ENCODE peak calls at places on chromosomes 13 and 19, in eight cellular contexts. F is fibroblast of the aortic adventitia, B is brain microvascular endothelial cell, Q is B cell, L is thyroid gland, K is lower lobe of right lung, C is HFFc6, E is Calu3. V is an unnamed sample.

GRCh38 chr13:28837111-28837510 is 17.0 kb downstream of the MTUS2 start:
- DNase-seq in Q (no peak), K (no peak), C (no peak), E (no peak), F (no peak), L (no peak), B (no peak), V (no peak)

GRCh38 chr13:27797228-27797624 is 4.9 kb downstream of the GSX1 start:
- DNase-seq in E (peak; percentile 37), C (peak; percentile 1), K (no peak), F (peak; percentile 8), Q (no peak), L (no peak), B (peak; percentile 5), V (no peak)

GRCh38 chr19:41951686-41952172 is 7.4 kb downstream of the RABAC1 start:
- DNase-seq in L (peak; percentile 65), C (peak; percentile 56), F (peak; percentile 75), E (peak; percentile 89), K (peak; percentile 81), B (peak; percentile 46), Q (peak; percentile 87), V (peak; percentile 64)

GRCh38 chr13:54449922-54450321 is 1421.3 kb downstream of the OLFM4 start:
- DNase-seq in L (no peak), F (no peak), B (no peak), Q (no peak), E (no peak), C (no peak), K (no peak), V (no peak)

GRCh38 chr19:1482361-1483066 is 3.5 kb upstream of the C19orf25 start:
- DNase-seq in Q (peak; percentile 48), K (peak; percentile 45), L (no peak), E (no peak), C (no peak), F (no peak), B (no peak), V (no peak)

GRCh38 chr13:20945952-20946383 is 43.4 kb upstream of the XPO4 start:
- DNase-seq in C (no peak), L (peak; percentile 7), B (no peak), Q (no peak), F (no peak), K (peak; percentile 51), E (no peak), V (peak; percentile 66)

GRCh38 chr13:91085127-91085526 is 262.4 kb upstream of the MIR17HG start:
- DNase-seq in B (no peak), F (no peak), C (no peak), E (no peak), K (no peak), L (no peak), Q (no peak), V (no peak)

GRCh38 chr13:98984118-98984517 is 6.3 kb upstream of the DOCK9 start:
- DNase-seq in Q (no peak), E (no peak), F (no peak), C (no peak), K (no peak), L (no peak), B (no peak), V (no peak)

GRCh38 chr13:77565635-77566034 is 30.1 kb downstream of the SCEL start:
- DNase-seq in Q (peak; percentile 8), C (peak; percentile 4), L (no peak), F (peak; percentile 59), B (peak; percentile 25), E (no peak), K (no peak), V (no peak)

GRCh38 chr19:29370276-29370675 is 155.5 kb upstream of the VSTM2B start:
- DNase-seq in K (no peak), E (no peak), L (no peak), Q (no peak), B (no peak), C (no peak), F (no peak), V (no peak)

GRCh38 chr13:109131698-109132257 is 502.4 kb downstream of the MYO16 start:
- DNase-seq in F (peak; percentile 6), C (no peak), E (no peak), Q (peak; percentile 50), L (no peak), K (no peak), B (peak; percentile 33), V (no peak)

GRCh38 chr19:571127-571974 is 1.0 kb upstream of the BSG start:
- DNase-seq in F (peak; percentile 30), Q (peak; percentile 72), E (peak; percentile 49), L (peak; percentile 31), K (peak; percentile 70), C (peak; percentile 39), B (no peak), V (no peak)

GRCh38 chr19:38337360-38337653 is 1.7 kb downstream of the CATSPERG start:
- DNase-seq in L (no peak), B (no peak), E (no peak), F (no peak), K (no peak), Q (no peak), C (no peak), V (no peak)

GRCh38 chr19:52343548-52343947 is 7.5 kb downstream of the ZNF610 start:
- DNase-seq in K (no peak), Q (peak; percentile 51), B (peak; percentile 2), C (no peak), F (peak; percentile 16), E (no peak), L (peak; percentile 95), V (peak; percentile 49)

DNA sequence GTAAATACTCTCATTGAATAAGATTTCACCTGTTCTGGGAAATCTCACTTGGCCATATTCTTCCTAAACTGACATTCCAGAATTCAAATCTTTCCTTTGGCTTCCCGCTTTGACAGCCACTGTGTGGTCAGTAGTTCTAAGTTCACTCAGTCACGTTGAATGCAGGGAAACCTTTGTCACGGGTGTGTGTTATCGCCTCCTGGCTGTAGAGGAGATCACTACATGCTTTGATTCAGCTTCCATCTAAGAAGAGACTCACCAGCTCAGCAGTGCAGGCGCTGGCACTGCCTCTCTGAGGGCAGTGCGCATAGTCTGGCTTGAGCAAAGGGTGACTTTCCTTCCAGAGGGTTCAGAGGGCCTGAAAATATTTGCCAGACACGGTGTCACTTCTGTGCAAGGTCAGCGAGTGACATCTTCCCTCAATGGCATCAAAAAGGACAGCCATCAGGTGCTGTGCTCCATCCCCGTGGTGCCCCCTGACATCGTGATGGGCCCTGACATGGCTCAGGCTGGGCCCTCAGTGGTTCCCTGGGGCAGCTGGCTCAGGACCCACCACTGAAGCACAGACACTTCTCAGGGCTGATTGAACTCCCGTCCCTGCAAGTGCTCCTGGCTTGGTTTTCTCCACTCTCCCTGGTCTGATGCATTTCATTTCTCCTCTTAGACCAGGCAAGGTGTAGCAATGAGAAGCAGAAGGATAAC is 635.4 kb upstream of the ARGLU1 start:
- DNase-seq in K (no peak), B (peak; percentile 15), C (peak; percentile 3), L (no peak), F (peak; percentile 0), E (peak; percentile 1), Q (no peak), V (no peak)
- TF ChIP-seq CTCF in K (peak; percentile 30), B (peak; percentile 61), C (peak; percentile 51), L (no peak), F (no peak), E (no peak), Q (no peak), V (peak; percentile 29)

GRCh38 chr13:71674776-71675352 is 192.1 kb downstream of the DACH1 start:
- DNase-seq in F (no peak), C (no peak), E (no peak), L (no peak), B (no peak), Q (no peak), K (no peak), V (no peak)
- TF ChIP-seq CTCF in F (no peak), C (no peak), E (no peak), L (no peak), B (peak; percentile 29), Q (no peak), K (no peak), V (no peak)

DNA sequence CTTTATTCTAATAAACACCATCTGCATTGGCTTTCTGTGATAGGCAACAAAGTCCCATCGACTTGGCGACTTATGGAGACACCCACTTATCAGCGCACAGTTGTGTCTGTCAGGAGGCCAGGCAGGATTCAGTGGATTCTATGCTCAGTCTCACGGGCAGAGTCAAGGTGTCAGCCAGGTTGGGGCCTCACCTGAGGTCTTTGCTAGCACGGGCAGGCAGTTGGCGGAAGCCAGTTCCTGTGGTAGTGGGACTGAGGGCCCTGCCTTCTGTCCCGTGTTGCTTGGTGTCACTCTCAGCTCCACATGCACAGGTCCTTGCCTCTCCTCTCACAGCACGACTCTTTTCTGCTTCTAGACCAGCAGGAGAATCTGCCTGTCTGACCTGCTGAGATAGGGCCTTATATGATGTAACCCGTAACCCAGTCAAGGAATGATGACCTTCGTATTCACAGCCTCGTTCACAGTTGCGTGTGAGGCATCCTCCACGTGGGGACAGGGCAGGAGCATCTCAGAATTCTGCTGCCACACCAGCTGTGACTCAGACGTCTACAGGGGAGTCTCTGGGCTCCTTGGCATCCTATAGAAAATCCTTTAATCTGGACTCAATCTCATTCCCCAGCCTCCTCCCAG is 10.0 kb downstream of the CUL4A start:
- DNase-seq in B (no peak), L (no peak), E (no peak), F (no peak), C (peak; percentile 60), Q (no peak), K (no peak), V (no peak)
- TF ChIP-seq CTCF in B (no peak), L (no peak), E (no peak), F (no peak), C (no peak), Q (no peak), K (no peak), V (no peak)

GRCh38 chr13:24745861-24746617 is 17.9 kb upstream of the RNF17 start:
- DNase-seq in F (no peak), Q (no peak), C (no peak), K (no peak), B (no peak), E (no peak), L (no peak), V (no peak)

GRCh38 chr13:24745516-24745860 is 18.5 kb upstream of the RNF17 start:
- DNase-seq in L (no peak), B (no peak), K (no peak), E (no peak), C (no peak), Q (no peak), F (no peak), V (no peak)

GRCh38 chr13:24744247-24744646 is 19.7 kb upstream of the RNF17 start:
- DNase-seq in E (no peak), Q (no peak), C (no peak), F (no peak), K (no peak), L (no peak), B (no peak), V (no peak)

GRCh38 chr13:24747248-24748151 is 16.5 kb upstream of the RNF17 start:
- DNase-seq in F (peak; percentile 2), C (no peak), Q (no peak), L (no peak), B (no peak), E (peak; percentile 22), K (no peak), V (no peak)

DNA sequence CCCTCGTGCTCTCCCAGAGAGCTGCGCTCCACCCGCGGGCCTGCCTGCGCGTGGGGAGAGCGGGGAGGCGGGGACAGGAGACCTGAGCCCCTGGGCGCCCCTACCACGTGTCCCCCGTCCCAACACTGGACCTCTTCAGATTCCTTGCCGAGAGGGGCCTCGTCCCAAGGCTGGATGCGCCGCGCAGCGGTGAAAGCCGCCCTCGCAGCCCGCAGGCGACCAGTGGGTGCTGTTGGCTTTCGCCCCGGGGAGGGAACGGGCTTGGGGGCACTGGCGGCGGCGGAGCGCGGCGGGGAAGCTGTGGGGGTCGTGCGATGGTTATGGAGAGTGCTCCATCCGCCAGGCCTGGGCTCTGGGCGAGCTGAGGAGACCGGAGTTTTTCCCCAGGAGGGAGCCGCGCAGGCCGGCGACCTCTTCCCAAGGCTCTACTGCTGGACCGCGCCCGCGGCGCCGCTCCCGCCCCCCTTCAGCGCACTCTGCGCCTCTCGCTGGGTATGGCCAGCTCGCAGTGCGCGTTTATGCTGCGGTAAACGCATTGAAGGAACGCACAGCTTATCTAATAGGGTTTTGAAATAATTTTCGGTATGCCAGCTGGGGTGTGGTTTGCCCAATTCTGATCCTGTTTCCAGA is 17.2 kb upstream of the RNF17 start:
- DNase-seq in Q (no peak), B (no peak), F (peak; percentile 2), L (no peak), C (no peak), K (no peak), E (peak; percentile 39), V (no peak)
- TF ChIP-seq CTCF in Q (no peak), B (peak; percentile 43), F (no peak), L (no peak), C (no peak), K (no peak), E (no peak), V (no peak)

V was measured in CD14-positive monocyte.